ENCODE peak calls at places on chromosomes 2 and 18, in six cellular contexts. One of them, this sample, is unnamed.

GRCh38 chr2:222778400-222778799 is 82.4 kb upstream of the ACSL3 start:
- DNase-seq in GM12878: no peak
- DNase-seq in K562: no peak
- DNase-seq in A549: no peak
- DNase-seq in HepG2: no peak
- DNase-seq in H1: no peak
- DNase-seq in this sample: no peak

GRCh38 chr2:234593636-234594035 is 96.8 kb upstream of the ARL4C start:
- DNase-seq in GM12878: no peak
- DNase-seq in K562: no peak
- DNase-seq in A549: no peak
- DNase-seq in HepG2: no peak
- DNase-seq in H1: no peak
- DNase-seq in this sample: no peak

GRCh38 chr2:61993422-61994024 is 88.0 kb downstream of the COMMD1 start:
- DNase-seq in GM12878: peak; percentile 55
- DNase-seq in K562: peak; percentile 68
- DNase-seq in A549: peak; percentile 67
- DNase-seq in HepG2: peak; percentile 52
- DNase-seq in H1: no peak
- DNase-seq in this sample: peak; percentile 57

GRCh38 chr2:190636362-190636761 is 12.5 kb upstream of the NAB1 start:
- DNase-seq in GM12878: no peak
- DNase-seq in K562: no peak
- DNase-seq in A549: peak; percentile 72
- DNase-seq in HepG2: no peak
- DNase-seq in H1: no peak
- DNase-seq in this sample: no peak

GRCh38 chr2:143254108-143254507 is 124.9 kb downstream of the ARHGAP15 start:
- DNase-seq in GM12878: no peak
- DNase-seq in K562: no peak
- DNase-seq in A549: no peak
- DNase-seq in HepG2: no peak
- DNase-seq in H1: no peak
- DNase-seq in this sample: no peak

GRCh38 chr2:35526741-35527140 is 828.8 kb upstream of the CRIM1 start:
- DNase-seq in GM12878: no peak
- DNase-seq in K562: no peak
- DNase-seq in A549: no peak
- DNase-seq in HepG2: no peak
- DNase-seq in H1: no peak
- DNase-seq in this sample: no peak

GRCh38 chr2:237213325-237214040 is 127.8 kb downstream of the COPS8 start:
- DNase-seq in GM12878: no peak
- DNase-seq in K562: no peak
- DNase-seq in A549: peak; percentile 26
- DNase-seq in HepG2: no peak
- DNase-seq in H1: no peak
- DNase-seq in this sample: no peak

GRCh38 chr2:24856791-24857211 is 63.2 kb downstream of the ADCY3 start:
- DNase-seq in GM12878: no peak
- DNase-seq in K562: no peak
- DNase-seq in A549: no peak
- DNase-seq in HepG2: no peak
- DNase-seq in H1: no peak
- DNase-seq in this sample: no peak

GRCh38 chr2:134260726-134261125 is 6.9 kb downstream of the MGAT5 start:
- DNase-seq in GM12878: no peak
- DNase-seq in K562: no peak
- DNase-seq in A549: no peak
- DNase-seq in HepG2: no peak
- DNase-seq in H1: no peak
- DNase-seq in this sample: no peak

GRCh38 chr2:217413193-217413592 is 553.3 kb upstream of the TNP1 start:
- DNase-seq in GM12878: no peak
- DNase-seq in K562: no peak
- DNase-seq in A549: no peak
- DNase-seq in HepG2: no peak
- DNase-seq in H1: no peak
- DNase-seq in this sample: no peak

GRCh38 chr2:11344956-11345671 is 678 bp upstream of the ROCK2 start:
- DNase-seq in GM12878: no peak
- DNase-seq in K562: peak; percentile 29
- DNase-seq in A549: peak; percentile 82
- DNase-seq in HepG2: peak; percentile 74
- DNase-seq in H1: peak; percentile 73
- DNase-seq in this sample: no peak

GRCh38 chr2:45331034-45331786 is 279.9 kb downstream of the SRBD1 start:
- DNase-seq in GM12878: no peak
- DNase-seq in K562: no peak
- DNase-seq in A549: peak; percentile 36
- DNase-seq in HepG2: peak; percentile 53
- DNase-seq in H1: no peak
- DNase-seq in this sample: no peak

GRCh38 chr2:64104944-64105343 is 39.3 kb downstream of the PELI1 start:
- DNase-seq in GM12878: no peak
- DNase-seq in K562: no peak
- DNase-seq in A549: no peak
- DNase-seq in HepG2: no peak
- DNase-seq in H1: no peak
- DNase-seq in this sample: peak; percentile 6

GRCh38 chr2:100959225-100959880 is 42.7 kb upstream of the RPL31 start:
- DNase-seq in GM12878: no peak
- DNase-seq in K562: no peak
- DNase-seq in A549: no peak
- DNase-seq in HepG2: no peak
- DNase-seq in H1: no peak
- DNase-seq in this sample: no peak

GRCh38 chr2:66957677-66958076 is 439.5 kb upstream of the ETAA1 start:
- DNase-seq in GM12878: no peak
- DNase-seq in K562: no peak
- DNase-seq in A549: no peak
- DNase-seq in HepG2: no peak
- DNase-seq in H1: no peak
- DNase-seq in this sample: no peak

GRCh38 chr2:241882090-241882625 is 12.6 kb downstream of the RTP5 start:
- DNase-seq in GM12878: no peak
- DNase-seq in K562: peak; percentile 80
- DNase-seq in A549: no peak
- DNase-seq in HepG2: no peak
- DNase-seq in H1: no peak
- DNase-seq in this sample: peak; percentile 74

GRCh38 chr2:196563876-196564275 is 75.6 kb upstream of the CCDC150 start:
- DNase-seq in GM12878: no peak
- DNase-seq in K562: no peak
- DNase-seq in A549: no peak
- DNase-seq in HepG2: no peak
- DNase-seq in H1: no peak
- DNase-seq in this sample: no peak

GRCh38 chr2:223723954-223724411 is 113.4 kb downstream of the AP1S3 start:
- DNase-seq in GM12878: no peak
- DNase-seq in K562: peak; percentile 90
- DNase-seq in A549: peak; percentile 38
- DNase-seq in HepG2: no peak
- DNase-seq in H1: no peak
- DNase-seq in this sample: no peak

GRCh38 chr18:7567487-7568425 is 640 bp downstream of the PTPRM start:
- DNase-seq in GM12878: no peak
- DNase-seq in K562: no peak
- DNase-seq in A549: peak; percentile 51
- DNase-seq in HepG2: no peak
- DNase-seq in H1: peak; percentile 81
- DNase-seq in this sample: peak; percentile 81

GRCh38 chr2:3571284-3571683 is 3.8 kb upstream of the RPS7 start:
- DNase-seq in GM12878: no peak
- DNase-seq in K562: no peak
- DNase-seq in A549: no peak
- DNase-seq in HepG2: no peak
- DNase-seq in H1: no peak
- DNase-seq in this sample: no peak

GRCh38 chr2:190879474-190880373 is 897 bp upstream of the GLS start:
- DNase-seq in GM12878: no peak
- DNase-seq in K562: no peak
- DNase-seq in A549: no peak
- DNase-seq in HepG2: no peak
- DNase-seq in H1: no peak
- DNase-seq in this sample: no peak

GRCh38 chr18:25058520-25058919 is 293.4 kb downstream of the ZNF521 start:
- DNase-seq in GM12878: no peak
- DNase-seq in K562: peak; percentile 29
- DNase-seq in A549: no peak
- DNase-seq in HepG2: no peak
- DNase-seq in H1: no peak
- DNase-seq in this sample: no peak

GRCh38 chr2:174518397-174518796 is 31.6 kb upstream of the GPR155 start:
- DNase-seq in GM12878: no peak
- DNase-seq in K562: no peak
- DNase-seq in A549: no peak
- DNase-seq in HepG2: no peak
- DNase-seq in H1: no peak
- DNase-seq in this sample: no peak

GRCh38 chr2:24105816-24106215 is 17.3 kb downstream of the PFN4 start:
- DNase-seq in GM12878: no peak
- DNase-seq in K562: no peak
- DNase-seq in A549: no peak
- DNase-seq in HepG2: no peak
- DNase-seq in H1: no peak
- DNase-seq in this sample: no peak

GRCh38 chr2:135742307-135742838 is 718 bp downstream of the UBXN4 start:
- DNase-seq in GM12878: no peak
- DNase-seq in K562: peak; percentile 68
- DNase-seq in A549: peak; percentile 54
- DNase-seq in HepG2: peak; percentile 65
- DNase-seq in H1: no peak
- DNase-seq in this sample: no peak

GRCh38 chr18:7856099-7856498 is 289.0 kb downstream of the PTPRM start:
- DNase-seq in GM12878: no peak
- DNase-seq in K562: no peak
- DNase-seq in A549: no peak
- DNase-seq in HepG2: no peak
- DNase-seq in H1: no peak
- DNase-seq in this sample: no peak

GRCh38 chr2:77156599-77156998 is 365.6 kb downstream of the LRRTM4 start:
- DNase-seq in GM12878: no peak
- DNase-seq in K562: no peak
- DNase-seq in A549: no peak
- DNase-seq in HepG2: no peak
- DNase-seq in H1: no peak
- DNase-seq in this sample: no peak

GRCh38 chr2:174607989-174608865 is 10.6 kb upstream of the WIPF1 start:
- DNase-seq in GM12878: peak; percentile 89
- DNase-seq in K562: no peak
- DNase-seq in A549: no peak
- DNase-seq in HepG2: no peak
- DNase-seq in H1: no peak
- DNase-seq in this sample: peak; percentile 46

GRCh38 chr18:32349728-32350395 is 120.8 kb downstream of the GAREM1 start:
- DNase-seq in GM12878: no peak
- DNase-seq in K562: no peak
- DNase-seq in A549: peak; percentile 80
- DNase-seq in HepG2: peak; percentile 82
- DNase-seq in H1: no peak
- DNase-seq in this sample: no peak
- TF ChIP-seq EP300 in GM12878: no peak
- TF ChIP-seq EP300 in K562: no peak
- TF ChIP-seq EP300 in A549: no peak
- TF ChIP-seq EP300 in HepG2: no peak
- TF ChIP-seq EP300 in H1: no peak
- TF ChIP-seq EP300 in this sample: no peak

GRCh38 chr18:961644-962355 is 57.1 kb downstream of the ADCYAP1 start:
- DNase-seq in GM12878: no peak
- DNase-seq in K562: peak; percentile 64
- DNase-seq in A549: peak; percentile 14
- DNase-seq in HepG2: peak; percentile 13
- DNase-seq in H1: peak; percentile 85
- DNase-seq in this sample: peak; percentile 23
- TF ChIP-seq CHD2 in GM12878: no peak
- TF ChIP-seq CHD2 in K562: no peak
- TF ChIP-seq CHD2 in A549: no peak
- TF ChIP-seq CHD2 in HepG2: no peak
- TF ChIP-seq CHD2 in H1: no peak
- TF ChIP-seq CHD2 in this sample: no peak

DNA sequence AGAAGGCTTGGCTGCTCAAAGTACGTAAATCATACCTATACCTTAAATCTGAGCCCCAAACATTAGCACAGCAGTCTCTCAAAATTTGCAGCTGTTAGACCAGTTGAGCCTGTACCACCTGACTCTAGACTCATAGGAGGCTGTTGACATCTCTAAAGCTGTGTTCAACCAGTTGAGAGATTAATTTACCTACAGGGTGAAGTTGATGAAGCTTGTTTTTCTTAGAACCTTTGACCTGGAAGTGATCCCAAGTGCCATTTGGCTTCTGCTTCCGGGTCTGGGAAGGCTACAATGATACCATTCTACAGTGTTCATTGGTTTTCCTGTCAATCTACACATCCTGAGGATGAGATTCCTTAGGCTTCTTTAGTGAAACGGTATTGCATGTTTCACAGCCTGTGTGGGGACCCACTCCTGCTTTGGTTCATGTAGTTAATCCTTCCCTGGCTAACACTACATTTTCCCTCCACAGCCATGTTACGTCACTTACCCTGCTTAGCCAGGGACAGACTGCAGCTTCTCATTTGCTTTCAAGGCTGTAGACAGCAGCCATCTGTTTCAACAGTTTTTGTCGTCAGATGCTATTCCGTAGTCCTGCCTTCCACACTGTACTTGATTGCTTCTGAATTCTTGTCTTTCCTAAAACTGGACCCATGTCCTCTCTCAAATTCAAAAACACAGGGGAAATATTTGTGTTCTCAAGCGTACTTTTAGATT is 4.7 kb upstream of the IL1RL2 start:
- DNase-seq in GM12878: no peak
- DNase-seq in K562: no peak
- DNase-seq in A549: no peak
- DNase-seq in HepG2: no peak
- DNase-seq in H1: no peak
- DNase-seq in this sample: no peak
- TF ChIP-seq EP300 in GM12878: no peak
- TF ChIP-seq EP300 in K562: no peak
- TF ChIP-seq EP300 in A549: no peak
- TF ChIP-seq EP300 in HepG2: no peak
- TF ChIP-seq EP300 in H1: no peak
- TF ChIP-seq EP300 in this sample: no peak

DNA sequence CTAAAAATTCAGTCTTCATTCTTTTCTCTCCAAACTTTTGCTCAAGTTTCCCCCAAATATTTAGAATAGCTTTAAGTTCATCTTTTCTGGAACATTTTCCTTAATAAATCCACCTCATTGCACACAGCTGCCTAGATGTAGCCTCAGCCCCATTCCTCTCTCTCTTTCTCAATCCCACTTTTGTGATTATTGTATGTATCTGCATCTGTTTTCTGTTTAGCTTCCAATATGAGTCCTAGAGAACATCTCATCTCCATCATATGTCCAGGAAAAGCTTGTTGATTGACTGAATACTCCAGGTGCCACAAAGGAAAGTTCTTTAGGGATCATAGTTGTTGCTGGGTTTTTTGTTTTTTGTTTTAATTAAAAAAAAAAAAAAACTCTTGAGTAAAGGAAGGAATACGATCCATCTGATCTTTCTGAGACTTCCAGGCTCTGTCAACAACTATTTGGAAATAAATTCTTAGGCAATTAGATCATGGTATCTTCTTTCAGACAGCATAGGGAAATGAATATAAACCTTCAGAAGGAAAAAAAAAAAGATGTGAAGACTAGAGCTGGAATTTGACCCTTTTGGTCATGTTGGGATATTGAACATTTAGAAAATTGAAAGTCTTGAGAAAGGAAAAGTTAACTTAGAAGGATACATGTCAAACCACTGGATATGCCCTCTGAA is 42.5 kb downstream of the KIAA2012 start:
- DNase-seq in GM12878: no peak
- DNase-seq in K562: no peak
- DNase-seq in A549: peak; percentile 47
- DNase-seq in HepG2: no peak
- DNase-seq in H1: no peak
- DNase-seq in this sample: no peak
- TF ChIP-seq CHD2 in GM12878: no peak
- TF ChIP-seq CHD2 in K562: no peak
- TF ChIP-seq CHD2 in A549: no peak
- TF ChIP-seq CHD2 in HepG2: no peak
- TF ChIP-seq CHD2 in H1: no peak
- TF ChIP-seq CHD2 in this sample: no peak